ENCODE peak calls at places on chromosomes 5 and 9, in ten cellular contexts. A, C, K, W, O, Z, E, B, F and J are unnamed samples.
A peak's percentile ranks its signal among the peaks of the same experiment; 100 is the strongest.

GRCh38 chr5:143606043-143606752 is 202.7 kb upstream of the NR3C1 start:
- DNase-seq in A (peak; percentile 28), C (no peak), K (peak; percentile 17), W (no peak), O (no peak), Z (no peak), E (no peak), B (no peak), F (no peak), J (peak; percentile 54)

GRCh38 chr5:115751176-115751575 is 65.3 kb downstream of the CDO1 start:
- DNase-seq in A (no peak), C (no peak), K (no peak), W (no peak), O (no peak), Z (no peak), E (no peak), B (no peak), F (no peak), J (no peak)

GRCh38 chr9:18829858-18830257 is 203.2 kb downstream of the SAXO1 start:
- DNase-seq in A (no peak), C (no peak), K (peak; percentile 78), W (no peak), O (no peak), Z (no peak), E (no peak), B (no peak), F (no peak), J (no peak)

GRCh38 chr9:115098226-115098965 is 19.6 kb downstream of the TNC start:
- DNase-seq in A (no peak), C (no peak), K (no peak), W (no peak), O (no peak), Z (no peak), E (no peak), B (no peak), F (no peak), J (no peak)

GRCh38 chr5:66306105-66306843 is 162.2 kb downstream of the SREK1 start:
- DNase-seq in A (peak; percentile 73), C (peak; percentile 46), K (peak; percentile 77), W (peak; percentile 84), O (peak; percentile 66), Z (peak; percentile 46), E (no peak), B (no peak), F (no peak), J (peak; percentile 69)

GRCh38 chr9:3865373-3865772 is 339.6 kb upstream of the RFX3 start:
- DNase-seq in A (peak; percentile 77), C (no peak), K (peak; percentile 35), W (peak; percentile 86), O (no peak), Z (no peak), E (no peak), B (no peak), F (no peak), J (no peak)

GRCh38 chr5:169280696-169281095 is 20.2 kb downstream of the SLIT3 start:
- DNase-seq in A (no peak), C (no peak), K (no peak), W (no peak), O (no peak), Z (no peak), E (no peak), B (no peak), F (no peak), J (no peak)

GRCh38 chr5:63128018-63128417 is 549.4 kb downstream of the LRRC70 start:
- DNase-seq in A (no peak), C (no peak), K (no peak), W (no peak), O (no peak), Z (no peak), E (no peak), B (no peak), F (no peak), J (no peak)

GRCh38 chr9:125513634-125514413 is 193.2 kb downstream of the MAPKAP1 start:
- DNase-seq in A (peak; percentile 90), C (peak; percentile 34), K (peak; percentile 78), W (peak; percentile 73), O (peak; percentile 88), Z (peak; percentile 48), E (no peak), B (no peak), F (no peak), J (peak; percentile 48)

GRCh38 chr5:139565411-139566305 is 4.5 kb downstream of the UBE2D2 start:
- DNase-seq in A (no peak), C (no peak), K (peak; percentile 36), W (no peak), O (peak; percentile 81), Z (no peak), E (no peak), B (peak; percentile 38), F (no peak), J (peak; percentile 77)

GRCh38 chr5:172798422-172799215 is 27.6 kb upstream of the DUSP1 start:
- DNase-seq in A (peak; percentile 88), C (no peak), K (peak; percentile 92), W (peak; percentile 94), O (no peak), Z (no peak), E (no peak), B (no peak), F (no peak), J (no peak)

DNA sequence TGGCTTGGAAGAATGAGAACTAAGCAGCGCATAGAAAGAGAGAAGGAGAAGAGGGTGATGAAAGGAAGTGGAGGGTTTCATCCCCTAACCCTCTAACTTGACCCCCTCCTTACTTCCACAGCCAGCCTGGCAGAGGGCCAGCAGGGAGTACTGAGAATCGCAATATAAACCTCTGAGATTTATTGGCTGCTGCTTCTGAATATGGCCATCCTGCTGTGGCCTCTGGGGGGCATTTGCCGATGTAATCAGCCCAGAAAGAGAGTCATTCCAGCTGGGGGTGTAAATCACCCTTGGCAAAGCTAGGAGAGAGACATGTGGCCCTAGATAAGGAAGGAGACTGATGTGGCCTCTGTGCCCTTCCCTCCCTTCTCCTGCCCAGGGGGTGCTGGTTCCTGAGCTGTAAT is 960 bp upstream of the GFRA3 start:
- DNase-seq in A (no peak), C (no peak), K (no peak), W (no peak), O (no peak), Z (no peak), E (no peak), B (no peak), F (no peak), J (no peak)
- TF ChIP-seq CTCF in A (no peak), C (no peak), K (no peak), W (no peak), O (no peak), Z (no peak), E (no peak), B (no peak), F (no peak), J (no peak)

GRCh38 chr5:112684121-112684520 is 53.6 kb upstream of the APC start:
- DNase-seq in A (no peak), C (no peak), K (no peak), W (no peak), O (no peak), Z (no peak), E (no peak), B (no peak), F (no peak), J (no peak)

GRCh38 chr5:112685929-112686328 is 51.8 kb upstream of the APC start:
- DNase-seq in A (no peak), C (no peak), K (peak; percentile 14), W (no peak), O (no peak), Z (no peak), E (no peak), B (no peak), F (no peak), J (no peak)

GRCh38 chr5:112685386-112685785 is 52.3 kb upstream of the APC start:
- DNase-seq in A (no peak), C (no peak), K (no peak), W (no peak), O (no peak), Z (no peak), E (no peak), B (no peak), F (no peak), J (no peak)

GRCh38 chr5:112686675-112687074 is 51.0 kb upstream of the APC start:
- DNase-seq in A (no peak), C (no peak), K (no peak), W (no peak), O (no peak), Z (no peak), E (no peak), B (no peak), F (no peak), J (no peak)

GRCh38 chr5:112684737-112685136 is 52.9 kb upstream of the APC start:
- DNase-seq in A (no peak), C (peak; percentile 49), K (peak; percentile 16), W (peak; percentile 34), O (no peak), Z (no peak), E (no peak), B (no peak), F (no peak), J (no peak)
- TF ChIP-seq CTCF in A (no peak), C (no peak), K (no peak), W (no peak), O (no peak), Z (no peak), E (no peak), B (no peak), F (no peak), J (no peak)

GRCh38 chr9:77838986-77839385 is 190.9 kb upstream of the GNA14 start:
- DNase-seq in A (no peak), C (no peak), K (no peak), W (no peak), O (no peak), Z (no peak), E (no peak), B (no peak), F (no peak), J (no peak)
- TF ChIP-seq CTCF in A (no peak), C (no peak), K (no peak), W (no peak), O (no peak), Z (no peak), E (no peak), B (no peak), F (no peak), J (no peak)

GRCh38 chr9:35191105-35191504 is 29.3 kb downstream of the UNC13B start:
- DNase-seq in A (no peak), C (no peak), K (no peak), W (no peak), O (no peak), Z (no peak), E (no peak), B (no peak), F (no peak), J (no peak)

GRCh38 chr9:35198191-35198590 is 36.4 kb downstream of the UNC13B start:
- DNase-seq in A (no peak), C (no peak), K (no peak), W (no peak), O (no peak), Z (no peak), E (no peak), B (no peak), F (no peak), J (no peak)

GRCh38 chr9:35195683-35196082 is 33.9 kb downstream of the UNC13B start:
- DNase-seq in A (no peak), C (no peak), K (peak; percentile 27), W (peak; percentile 51), O (no peak), Z (no peak), E (no peak), B (no peak), F (no peak), J (no peak)

DNA sequence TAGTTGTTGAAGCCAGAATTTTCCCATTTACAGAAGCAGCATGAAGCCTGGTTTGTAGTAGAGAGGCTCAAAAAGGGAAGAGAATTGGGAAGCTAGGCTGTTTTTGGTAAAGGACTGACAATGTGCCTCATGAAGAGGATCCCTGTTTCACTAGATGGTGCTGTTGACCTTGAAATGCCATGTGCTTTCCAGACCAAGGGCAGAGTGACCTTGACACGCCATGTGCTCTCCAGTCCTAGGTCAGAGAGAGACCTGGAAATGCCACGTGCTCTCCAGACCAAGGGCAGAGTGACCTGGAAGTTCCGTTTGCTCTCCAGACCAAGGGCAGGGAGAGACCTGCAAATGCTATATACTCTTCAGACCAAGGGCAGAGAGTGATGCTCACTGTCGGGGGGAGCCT is 32.0 kb downstream of the UNC13B start:
- DNase-seq in A (no peak), C (no peak), K (no peak), W (peak; percentile 6), O (peak; percentile 50), Z (no peak), E (no peak), B (no peak), F (no peak), J (no peak)
- TF ChIP-seq CTCF in A (no peak), C (no peak), K (no peak), W (no peak), O (peak; percentile 38), Z (no peak), E (no peak), B (peak; percentile 56), F (no peak), J (no peak)